ENCODE peak calls at places on chromosomes 12 and 14, in six cellular contexts. One of them, this sample, is unnamed.

GRCh38 chr14:93981874-93982683 is 5.7 kb upstream of the ASB2 start:
- DNase-seq in COR-L47: no peak
- DNase-seq in smooth muscle cell of the brain vasculature: no peak
- DNase-seq in SK-N-DZ: no peak
- DNase-seq in AML-193: no peak
- DNase-seq in colonic mucosa: no peak
- DNase-seq in this sample: no peak

GRCh38 chr14:101731187-101732080 is 30.1 kb upstream of the PPP2R5C start:
- DNase-seq in AML-193: peak
- DNase-seq in colonic mucosa: peak
- DNase-seq in SK-N-DZ: no peak
- DNase-seq in COR-L47: peak
- DNase-seq in smooth muscle cell of the brain vasculature: peak
- DNase-seq in this sample: peak

GRCh38 chr12:47361389-47362031 is 281.8 kb upstream of the AMIGO2 start:
- DNase-seq in COR-L47: no peak
- DNase-seq in AML-193: no peak
- DNase-seq in smooth muscle cell of the brain vasculature: no peak
- DNase-seq in SK-N-DZ: no peak
- DNase-seq in colonic mucosa: peak
- DNase-seq in this sample: peak

GRCh38 chr14:61394542-61394941 is 73.2 kb downstream of the PRKCH start:
- DNase-seq in COR-L47: no peak
- DNase-seq in AML-193: no peak
- DNase-seq in colonic mucosa: no peak
- DNase-seq in smooth muscle cell of the brain vasculature: no peak
- DNase-seq in SK-N-DZ: no peak
- DNase-seq in this sample: no peak

GRCh38 chr12:125169451-125169850 is 104.2 kb downstream of the AACS start:
- DNase-seq in AML-193: no peak
- DNase-seq in COR-L47: no peak
- DNase-seq in SK-N-DZ: no peak
- DNase-seq in colonic mucosa: no peak
- DNase-seq in smooth muscle cell of the brain vasculature: no peak
- DNase-seq in this sample: no peak

GRCh38 chr12:46382425-46382973 is 9.9 kb upstream of the SLC38A2 start:
- DNase-seq in AML-193: peak
- DNase-seq in SK-N-DZ: no peak
- DNase-seq in colonic mucosa: peak
- DNase-seq in smooth muscle cell of the brain vasculature: no peak
- DNase-seq in COR-L47: no peak
- DNase-seq in this sample: peak

GRCh38 chr12:52020539-52021336 is 14.0 kb downstream of the TAMALIN start:
- DNase-seq in AML-193: peak
- DNase-seq in COR-L47: peak
- DNase-seq in colonic mucosa: no peak
- DNase-seq in smooth muscle cell of the brain vasculature: no peak
- DNase-seq in SK-N-DZ: peak
- DNase-seq in this sample: peak

GRCh38 chr14:99884834-99885648 is 91.8 kb downstream of the EML1 start:
- DNase-seq in AML-193: peak
- DNase-seq in colonic mucosa: no peak
- DNase-seq in smooth muscle cell of the brain vasculature: no peak
- DNase-seq in SK-N-DZ: peak
- DNase-seq in COR-L47: peak
- DNase-seq in this sample: peak

GRCh38 chr14:93686313-93686712 is 102.0 kb downstream of the PRIMA1 start:
- DNase-seq in COR-L47: no peak
- DNase-seq in colonic mucosa: no peak
- DNase-seq in AML-193: no peak
- DNase-seq in smooth muscle cell of the brain vasculature: no peak
- DNase-seq in SK-N-DZ: no peak
- DNase-seq in this sample: no peak

GRCh38 chr14:55071870-55072640 is 20.6 kb downstream of the MAPK1IP1L start:
- DNase-seq in smooth muscle cell of the brain vasculature: no peak
- DNase-seq in COR-L47: no peak
- DNase-seq in colonic mucosa: no peak
- DNase-seq in SK-N-DZ: no peak
- DNase-seq in AML-193: no peak
- DNase-seq in this sample: peak

GRCh38 chr14:23252420-23253333 is 14.9 kb downstream of the RNF212B start:
- DNase-seq in colonic mucosa: no peak
- DNase-seq in COR-L47: no peak
- DNase-seq in smooth muscle cell of the brain vasculature: no peak
- DNase-seq in AML-193: no peak
- DNase-seq in SK-N-DZ: no peak
- DNase-seq in this sample: no peak

GRCh38 chr12:3964404-3964803 is 91.2 kb upstream of the PARP11 start:
- DNase-seq in COR-L47: no peak
- DNase-seq in colonic mucosa: no peak
- DNase-seq in smooth muscle cell of the brain vasculature: no peak
- DNase-seq in AML-193: no peak
- DNase-seq in SK-N-DZ: no peak
- DNase-seq in this sample: no peak